ENCODE peak calls at places on chromosomes 12 and 14, in four cellular contexts. M is HCT116, A is PC-3, V is psoas muscle. P is an unnamed sample.
A peak's percentile ranks its signal among the peaks of the same experiment; 100 is the strongest.

GRCh38 chr14:75279153-75279738 is 618 bp downstream of the FOS start:
- DNase-seq in M (no peak), A (no peak), V (peak; percentile 64), P (peak; percentile 81)

GRCh38 chr12:117967512-117967911 is 1.3 kb downstream of the KSR2 start:
- DNase-seq in M (no peak), A (no peak), V (no peak), P (peak; percentile 17)

GRCh38 chr14:74579447-74580274 is 32.4 kb downstream of the LTBP2 start:
- DNase-seq in M (peak; percentile 62), A (peak; percentile 97), V (no peak), P (no peak)

GRCh38 chr12:79618848-79619404 is 71.8 kb downstream of the PAWR start:
- DNase-seq in M (no peak), A (peak; percentile 58), V (no peak), P (no peak)

GRCh38 chr12:94650143-94651056 is at the start of gene TMCC3:
- DNase-seq in M (no peak), A (peak; percentile 68), V (peak; percentile 75), P (peak; percentile 35)

GRCh38 chr14:61287196-61287595 is 6.1 kb upstream of the TMEM30B start:
- DNase-seq in M (no peak), A (peak; percentile 40), V (no peak), P (no peak)

GRCh38 chr12:53211476-53212381 is 4.7 kb upstream of the ITGB7 start:
- DNase-seq in M (no peak), A (no peak), V (no peak), P (no peak)

GRCh38 chr12:10101042-10101579 is 2.3 kb upstream of the CLEC1A start:
- DNase-seq in M (no peak), A (no peak), V (no peak), P (no peak)

GRCh38 chr12:109494348-109494881 is 17.0 kb downstream of the UBE3B start:
- DNase-seq in M (no peak), A (peak; percentile 56), V (no peak), P (no peak)

GRCh38 chr12:25436206-25436912 is 116.7 kb downstream of the LMNTD1 start:
- DNase-seq in M (peak; percentile 70), A (peak; percentile 84), V (no peak), P (no peak)

DNA sequence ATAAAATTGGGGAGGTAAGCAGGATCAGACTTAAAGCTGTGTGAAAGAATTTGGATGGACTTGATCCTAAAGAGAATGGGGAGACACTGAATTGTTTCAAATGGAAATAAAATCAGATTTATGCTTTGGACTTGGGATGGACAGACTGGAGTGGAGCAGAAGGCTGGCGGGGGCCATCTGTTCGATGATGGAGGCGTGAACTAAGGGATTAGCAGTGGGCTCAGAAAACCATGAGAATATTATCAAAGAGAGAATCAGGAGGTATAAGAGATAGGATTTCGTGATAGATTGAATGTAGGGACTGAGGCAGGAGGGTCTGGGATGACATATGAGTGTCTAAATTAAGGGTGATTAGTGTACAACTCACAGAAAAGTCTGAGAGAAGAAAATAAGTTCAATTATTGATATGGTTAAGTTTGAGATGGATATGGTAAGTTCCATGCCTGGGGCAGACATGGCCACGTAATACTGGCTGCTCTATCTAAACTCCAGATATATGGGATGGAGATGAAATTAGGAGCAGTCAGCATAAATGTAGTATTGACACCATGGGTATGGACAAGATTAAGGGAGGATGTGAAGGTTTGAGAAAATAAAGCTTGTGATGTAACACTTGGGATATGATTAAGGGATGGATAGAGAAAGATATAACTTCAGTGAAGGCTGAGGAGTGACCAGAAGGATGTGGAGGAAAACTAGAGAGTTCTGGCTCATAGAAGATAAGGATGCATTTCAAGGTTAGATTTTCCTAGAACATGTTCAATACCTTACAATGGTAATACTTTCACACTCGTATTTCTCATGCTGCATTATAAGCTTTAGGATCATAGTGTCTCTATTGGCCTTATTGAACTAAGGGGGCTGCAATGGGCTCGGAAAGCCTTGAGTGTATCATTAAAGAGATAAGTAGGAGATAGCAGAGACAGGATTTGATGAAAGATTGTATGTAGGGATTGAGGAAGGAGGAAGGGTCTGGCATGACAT is 1.0 kb upstream of the TSSK4 start:
- DNase-seq in M (no peak), A (no peak), V (no peak), P (no peak)
- H3K27ac ChIP-seq in M (no peak overlapping the region), A (no peak overlapping the region), V (no peak overlapping the region), P (no peak overlapping the region)

GRCh38 chr14:34711808-34712712 is 2.3 kb downstream of the CFL2 start:
- DNase-seq in M (no peak), A (no peak), V (no peak), P (no peak)

GRCh38 chr14:34710744-34711143 is 3.6 kb downstream of the CFL2 start:
- DNase-seq in M (no peak), A (no peak), V (no peak), P (no peak)

GRCh38 chr14:34713122-34713680 is 1.2 kb downstream of the CFL2 start:
- DNase-seq in M (no peak), A (no peak), V (no peak), P (no peak)

GRCh38 chr14:34710006-34710405 is 4.4 kb downstream of the CFL2 start:
- DNase-seq in M (no peak), A (no peak), V (no peak), P (no peak)

DNA sequence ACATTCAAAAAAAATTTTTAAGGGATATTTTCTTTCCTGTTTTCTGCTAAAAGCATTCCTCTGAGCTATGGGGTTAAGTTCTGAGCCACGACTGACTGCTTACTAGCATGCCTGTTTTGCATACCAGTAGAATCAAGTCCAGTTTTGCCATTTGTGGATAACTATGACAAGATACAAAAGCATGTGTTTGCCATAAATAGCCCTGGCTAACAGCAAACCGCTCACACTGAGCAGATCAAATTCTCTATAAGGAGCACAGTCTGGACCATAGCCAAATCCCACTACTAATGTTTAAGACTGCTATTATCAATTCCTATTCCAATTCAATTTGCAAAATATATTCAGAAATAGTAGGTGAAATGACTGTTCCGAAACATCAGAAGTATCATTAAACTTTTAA is 3.2 kb downstream of the CFL2 start:
- DNase-seq in M (no peak), A (peak; percentile 33), V (no peak), P (no peak)
- H3K27ac ChIP-seq in M (no peak overlapping the region), A (no peak overlapping the region), V (peak overlapping the region; percentile 98), P (peak overlapping the region; percentile 19)

GRCh38 chr14:23601845-23602180 is 23.2 kb upstream of the JPH4 start:
- DNase-seq in M (no peak), A (no peak), V (no peak), P (no peak)

GRCh38 chr14:23602181-23603095 is 23.8 kb upstream of the JPH4 start:
- DNase-seq in M (no peak), A (no peak), V (no peak), P (no peak)

GRCh38 chr14:23600322-23600707 is 21.7 kb upstream of the JPH4 start:
- DNase-seq in M (no peak), A (no peak), V (no peak), P (no peak)

GRCh38 chr14:23600806-23601205 is 22.2 kb upstream of the JPH4 start:
- DNase-seq in M (no peak), A (no peak), V (no peak), P (no peak)

GRCh38 chr14:23601424-23601823 is 22.8 kb upstream of the JPH4 start:
- DNase-seq in M (no peak), A (no peak), V (no peak), P (no peak)
- H3K27ac ChIP-seq in M (no peak overlapping the region), A (no peak overlapping the region), V (no peak overlapping the region), P (no peak overlapping the region)

GRCh38 chr14:64235652-64236640 is 58.2 kb downstream of the ESR2 start:
- DNase-seq in M (no peak), A (no peak), V (no peak), P (no peak)
- H3K27ac ChIP-seq in M (no peak overlapping the region), A (no peak overlapping the region), V (no peak overlapping the region), P (no peak overlapping the region)

GRCh38 chr12:70265132-70265531 is 21.9 kb downstream of the CNOT2 start:
- DNase-seq in M (no peak), A (no peak), V (no peak), P (no peak)

GRCh38 chr12:70264067-70264867 is 21.0 kb downstream of the CNOT2 start:
- DNase-seq in M (no peak), A (no peak), V (no peak), P (no peak)

GRCh38 chr12:70268972-70269371 is 25.7 kb downstream of the CNOT2 start:
- DNase-seq in M (no peak), A (no peak), V (no peak), P (no peak)

GRCh38 chr12:70270108-70270507 is 26.9 kb downstream of the CNOT2 start:
- DNase-seq in M (no peak), A (no peak), V (no peak), P (no peak)

DNA sequence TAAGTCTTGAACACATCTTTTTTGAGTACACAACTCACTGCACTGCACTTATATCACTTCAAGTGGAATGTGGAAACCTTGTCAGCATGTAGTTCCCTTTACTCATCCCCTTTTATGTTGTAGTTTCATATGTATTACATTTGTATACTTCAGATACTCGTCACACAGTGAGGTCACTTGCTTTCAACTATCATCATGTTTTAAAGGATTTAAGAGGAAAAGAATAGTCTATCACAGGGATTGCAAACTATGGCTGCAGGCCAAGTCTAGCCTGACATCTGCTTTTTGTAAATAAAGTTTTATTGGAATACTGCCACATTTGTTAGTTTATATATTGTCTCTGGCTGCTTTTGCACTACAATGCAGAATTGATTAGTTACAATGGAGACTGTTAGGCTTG is 24.3 kb downstream of the CNOT2 start:
- DNase-seq in M (no peak), A (no peak), V (no peak), P (no peak)
- H3K27ac ChIP-seq in M (no peak overlapping the region), A (no peak overlapping the region), V (no peak overlapping the region), P (no peak overlapping the region)

GRCh38 chr14:54652188-54652889 is 85.4 kb downstream of the SAMD4A start:
- DNase-seq in M (peak; percentile 86), A (peak; percentile 100), V (peak; percentile 84), P (no peak)

GRCh38 chr14:54651649-54652048 is 84.7 kb downstream of the SAMD4A start:
- DNase-seq in M (no peak), A (peak; percentile 55), V (no peak), P (no peak)

GRCh38 chr14:54652890-54653201 is 85.9 kb downstream of the SAMD4A start:
- DNase-seq in M (no peak), A (no peak), V (no peak), P (no peak)

GRCh38 chr14:54650331-54651017 is 83.5 kb downstream of the SAMD4A start:
- DNase-seq in M (no peak), A (peak; percentile 82), V (no peak), P (no peak)

GRCh38 chr14:54651018-54651351 is 84.1 kb downstream of the SAMD4A start:
- DNase-seq in M (no peak), A (no peak), V (no peak), P (no peak)
- H3K27ac ChIP-seq in M (no peak overlapping the region), A (peak overlapping the region; percentile 90), V (peak overlapping the region; percentile 88), P (no peak overlapping the region)